ENCODE peak calls at places on chromosome 14, in nine cellular contexts. A is HFFc6, V is Calu3, M is BJ, D is cardiac muscle cell, I is pancreas, L is choroid plexus epithelial cell, W is dorsolateral prefrontal cortex, P is fibroblast of the aortic adventitia. N is an unnamed sample.

GRCh38 chr14:42222924-42223471 is 616.3 kb downstream of the LRFN5 start:
- DNase-seq in A (no peak), V (no peak), M (peak), D (peak), I (no peak), L (peak), W (no peak), P (peak), N (no peak)

GRCh38 chr14:35342160-35343010 is 50.2 kb downstream of the PSMA6 start:
- DNase-seq in A (no peak), V (no peak), M (no peak), D (peak), I (peak), L (no peak), W (no peak), P (peak), N (no peak)

GRCh38 chr14:29028973-29029582 is 262.5 kb downstream of the FOXG1 start:
- DNase-seq in A (no peak), V (peak), M (no peak), D (no peak), I (peak), L (peak), W (no peak), P (peak), N (no peak)

GRCh38 chr14:23099212-23099861 is 4.0 kb downstream of the C14orf119 start:
- DNase-seq in A (no peak), V (no peak), M (no peak), D (no peak), I (no peak), L (no peak), W (no peak), P (no peak), N (no peak)

GRCh38 chr14:105087963-105088811 is 23.0 kb upstream of the GPR132 start:
- DNase-seq in A (peak), V (peak), M (peak), D (peak), I (peak), L (peak), W (no peak), P (peak), N (peak)

GRCh38 chr14:36942522-36943245 is 229.7 kb downstream of the SLC25A21 start:
- DNase-seq in A (no peak), V (no peak), M (no peak), D (no peak), I (no peak), L (peak), W (no peak), P (peak), N (no peak)

GRCh38 chr14:53044486-53044885 is 93.6 kb upstream of the FERMT2 start:
- DNase-seq in A (peak), V (no peak), M (peak), D (no peak), I (no peak), L (peak), W (no peak), P (peak), N (no peak)

GRCh38 chr14:101120636-101121398 is 217.3 kb upstream of the RTL1 start:
- DNase-seq in A (no peak), V (no peak), M (no peak), D (no peak), I (peak), L (peak), W (no peak), P (no peak), N (no peak)

GRCh38 chr14:105075364-105076295 is 10.4 kb upstream of the GPR132 start:
- DNase-seq in A (peak), V (no peak), M (no peak), D (no peak), I (no peak), L (peak), W (no peak), P (peak), N (peak)

GRCh38 chr14:75156901-75157300 is 19.5 kb downstream of the TMED10 start:
- DNase-seq in A (peak), V (peak), M (no peak), D (no peak), I (no peak), L (no peak), W (no peak), P (no peak), N (no peak)

DNA sequence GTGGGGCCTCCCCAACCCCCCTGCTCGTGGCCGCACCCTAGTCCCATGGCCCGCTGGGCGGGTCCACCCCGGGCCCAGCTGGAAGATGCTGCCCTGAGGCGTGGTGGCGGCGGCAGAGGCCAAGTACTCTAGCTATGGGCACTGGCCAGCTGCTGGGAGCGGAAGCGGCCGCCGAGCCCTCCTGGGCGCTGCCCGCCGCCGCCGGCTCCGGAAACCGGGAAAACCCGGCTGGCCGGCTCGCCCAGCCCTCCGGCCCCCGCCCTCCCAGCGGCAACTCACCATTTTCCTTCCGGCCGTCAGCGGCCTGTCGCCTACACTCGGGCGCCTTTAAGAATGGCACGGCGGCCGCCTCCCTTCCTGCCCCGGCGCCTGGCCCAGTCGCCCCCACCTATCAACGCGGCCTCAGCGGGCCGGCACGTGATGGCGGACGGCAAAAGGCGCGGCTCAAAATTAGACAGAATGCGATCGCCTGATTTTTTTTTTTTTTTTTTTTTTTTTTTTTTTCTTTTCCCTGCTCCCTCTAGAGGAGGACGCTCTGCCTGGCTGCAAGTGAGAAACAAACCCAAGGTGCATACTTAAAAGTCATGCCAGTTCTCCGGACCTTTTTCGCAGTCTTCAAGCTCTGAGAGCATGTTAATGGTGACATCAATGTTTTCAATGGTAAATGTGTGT is at the start of gene GMFB:
- DNase-seq in A (peak), V (peak), M (peak), D (peak), I (peak), L (peak), W (peak), P (peak), N (peak)
- TF ChIP-seq CTCF in A (peak), V (no peak), M (peak), D (peak), I (peak), L (peak), W (peak), P (peak), N (no peak)

DNA sequence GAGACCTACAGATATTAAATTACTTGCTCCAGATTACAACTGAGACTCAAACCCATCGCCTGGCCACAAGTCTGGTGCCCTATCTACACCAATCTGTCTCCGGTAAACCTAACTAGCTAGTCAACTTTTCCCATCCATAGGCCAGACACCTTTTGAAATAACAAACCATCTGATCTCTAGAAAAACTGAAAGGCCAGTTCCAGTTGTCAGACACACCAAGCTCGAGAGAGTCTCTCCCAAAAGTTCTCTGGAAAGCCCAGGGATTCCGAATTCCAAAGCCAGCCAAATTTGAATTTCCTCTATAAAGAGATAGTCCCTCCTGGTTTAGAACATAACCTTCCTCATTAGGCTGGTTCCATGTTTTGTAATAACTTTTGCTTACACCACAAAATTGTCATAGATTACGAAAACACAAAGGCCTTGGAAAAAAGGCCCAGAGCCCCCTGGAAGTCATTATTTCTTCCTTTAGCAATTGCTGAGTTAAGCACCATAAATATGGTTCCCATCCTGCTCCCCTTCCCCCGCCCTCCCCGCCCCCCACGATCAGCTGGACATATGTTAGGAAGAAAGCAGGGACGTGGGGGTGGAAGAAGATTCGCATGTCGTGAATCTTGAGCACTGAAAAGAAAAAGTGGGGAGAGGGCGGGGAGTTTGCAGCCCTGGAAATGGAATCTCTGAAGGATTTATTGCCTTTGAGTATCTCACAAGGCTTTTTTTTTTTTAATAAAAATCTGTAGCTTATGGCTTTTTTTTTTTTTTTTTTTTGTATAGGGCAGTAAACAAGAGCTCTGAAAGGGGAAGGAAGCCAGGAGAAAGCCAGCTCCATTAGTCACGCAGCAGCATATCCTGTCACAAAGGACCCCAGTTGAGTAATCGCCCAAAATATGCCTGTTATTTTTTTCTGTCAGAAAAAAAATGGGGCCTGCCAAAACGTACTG is 110.4 kb downstream of the ZFP36L1 start:
- DNase-seq in A (peak), V (peak), M (peak), D (no peak), I (no peak), L (peak), W (no peak), P (peak), N (no peak)
- TF ChIP-seq CTCF in A (no peak), V (no peak), M (no peak), D (no peak), I (no peak), L (no peak), W (no peak), P (no peak), N (no peak)

DNA sequence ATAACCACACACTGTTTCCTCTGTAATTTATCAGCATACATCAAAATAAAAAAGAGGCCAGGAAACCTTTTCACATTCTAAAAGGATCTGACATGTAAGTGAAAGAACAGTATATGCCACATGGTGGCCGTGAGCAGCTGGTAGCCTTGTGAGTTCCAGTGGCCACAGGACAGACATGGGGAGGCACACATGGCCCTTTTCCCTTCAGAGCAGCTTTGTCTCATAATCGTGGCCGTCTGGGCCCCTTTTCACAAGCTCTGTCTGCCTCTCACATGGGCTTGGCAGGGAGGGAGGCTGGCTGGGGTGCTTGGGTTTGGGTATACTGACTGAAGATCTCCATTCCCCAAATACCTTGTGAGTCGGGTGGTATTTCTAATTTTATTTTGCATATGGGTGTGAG is 1.5 kb upstream of the ZDHHC22 start:
- DNase-seq in A (no peak), V (no peak), M (no peak), D (no peak), I (no peak), L (no peak), W (no peak), P (no peak), N (peak)
- TF ChIP-seq CTCF in A (no peak), V (no peak), M (no peak), D (no peak), I (no peak), L (no peak), W (no peak), P (no peak), N (no peak)

DNA sequence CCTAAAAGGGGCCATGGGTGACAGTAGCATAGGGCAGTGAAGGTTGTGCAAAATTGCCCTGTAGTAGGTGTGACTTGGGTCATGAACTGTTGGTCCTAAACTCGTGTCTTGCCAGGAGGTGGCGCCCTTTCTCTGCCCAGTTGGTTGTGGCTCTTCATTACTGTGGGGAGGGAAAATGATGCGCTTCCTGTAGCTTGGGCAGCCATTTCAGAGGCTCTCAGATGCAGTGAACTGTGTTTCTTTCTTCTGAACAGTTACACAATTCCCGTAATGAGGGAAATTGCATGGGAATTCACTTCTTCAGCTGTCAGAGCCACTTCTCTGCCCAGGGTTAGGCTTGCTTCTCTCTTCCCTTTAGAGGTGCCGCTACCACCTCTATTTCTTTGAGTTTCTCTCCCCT is 148.1 kb upstream of the NRXN3 start:
- DNase-seq in A (peak), V (peak), M (no peak), D (peak), I (peak), L (peak), W (peak), P (peak), N (peak)
- TF ChIP-seq CTCF in A (peak), V (peak), M (peak), D (peak), I (peak), L (peak), W (peak), P (peak), N (peak)

N was measured in glutamatergic neuron.